ENCODE peak calls at places on chromosomes 13 and 19, in seven cellular contexts. One of them, this sample, is unnamed.

GRCh38 chr13:100459747-100460146 is 128.8 kb downstream of the GGACT start:
- DNase-seq in IMR-90: no peak
- DNase-seq in upper lobe of left lung: no peak
- DNase-seq in heart left ventricle: no peak
- DNase-seq in testis: no peak
- DNase-seq in NB4: no peak
- DNase-seq in Peyer's patch: no peak
- DNase-seq in this sample: no peak

GRCh38 chr13:47126432-47126831 is 229.6 kb upstream of the HTR2A start:
- DNase-seq in IMR-90: no peak
- DNase-seq in upper lobe of left lung: no peak
- DNase-seq in heart left ventricle: no peak
- DNase-seq in testis: no peak
- DNase-seq in NB4: peak
- DNase-seq in Peyer's patch: no peak
- DNase-seq in this sample: no peak

GRCh38 chr13:95180513-95181245 is 120.6 kb downstream of the ABCC4 start:
- DNase-seq in IMR-90: no peak
- DNase-seq in upper lobe of left lung: no peak
- DNase-seq in heart left ventricle: no peak
- DNase-seq in testis: peak
- DNase-seq in NB4: no peak
- DNase-seq in Peyer's patch: no peak
- DNase-seq in this sample: no peak

GRCh38 chr13:104253063-104253680 is 1187.0 kb upstream of the SLC10A2 start:
- DNase-seq in IMR-90: no peak
- DNase-seq in upper lobe of left lung: no peak
- DNase-seq in heart left ventricle: no peak
- DNase-seq in testis: no peak
- DNase-seq in NB4: no peak
- DNase-seq in Peyer's patch: no peak
- DNase-seq in this sample: no peak

GRCh38 chr19:8141726-8142524 is 7.5 kb downstream of the FBN3 start:
- DNase-seq in IMR-90: no peak
- DNase-seq in upper lobe of left lung: no peak
- DNase-seq in heart left ventricle: no peak
- DNase-seq in testis: no peak
- DNase-seq in NB4: no peak
- DNase-seq in Peyer's patch: no peak
- DNase-seq in this sample: no peak

GRCh38 chr19:13883665-13884064 is 6.7 kb downstream of the NANOS3 start:
- DNase-seq in IMR-90: no peak
- DNase-seq in upper lobe of left lung: no peak
- DNase-seq in heart left ventricle: no peak
- DNase-seq in testis: no peak
- DNase-seq in NB4: no peak
- DNase-seq in Peyer's patch: no peak
- DNase-seq in this sample: no peak

GRCh38 chr19:35348909-35349611 is 1.4 kb downstream of the FFAR1 start:
- DNase-seq in IMR-90: no peak
- DNase-seq in upper lobe of left lung: no peak
- DNase-seq in heart left ventricle: no peak
- DNase-seq in testis: peak
- DNase-seq in NB4: no peak
- DNase-seq in Peyer's patch: peak
- DNase-seq in this sample: peak

GRCh38 chr13:103531278-103531677 is 465.1 kb upstream of the SLC10A2 start:
- DNase-seq in IMR-90: no peak
- DNase-seq in upper lobe of left lung: no peak
- DNase-seq in heart left ventricle: no peak
- DNase-seq in testis: no peak
- DNase-seq in NB4: no peak
- DNase-seq in Peyer's patch: no peak
- DNase-seq in this sample: no peak

GRCh38 chr13:102771298-102772041 is 2.1 kb downstream of the TEX30 start:
- DNase-seq in IMR-90: no peak
- DNase-seq in upper lobe of left lung: no peak
- DNase-seq in heart left ventricle: no peak
- DNase-seq in testis: no peak
- DNase-seq in NB4: peak
- DNase-seq in Peyer's patch: no peak
- DNase-seq in this sample: no peak

GRCh38 chr19:33286899-33287298 is 15.4 kb downstream of the CEBPA start:
- DNase-seq in IMR-90: no peak
- DNase-seq in upper lobe of left lung: no peak
- DNase-seq in heart left ventricle: no peak
- DNase-seq in testis: no peak
- DNase-seq in NB4: no peak
- DNase-seq in Peyer's patch: no peak
- DNase-seq in this sample: no peak

DNA sequence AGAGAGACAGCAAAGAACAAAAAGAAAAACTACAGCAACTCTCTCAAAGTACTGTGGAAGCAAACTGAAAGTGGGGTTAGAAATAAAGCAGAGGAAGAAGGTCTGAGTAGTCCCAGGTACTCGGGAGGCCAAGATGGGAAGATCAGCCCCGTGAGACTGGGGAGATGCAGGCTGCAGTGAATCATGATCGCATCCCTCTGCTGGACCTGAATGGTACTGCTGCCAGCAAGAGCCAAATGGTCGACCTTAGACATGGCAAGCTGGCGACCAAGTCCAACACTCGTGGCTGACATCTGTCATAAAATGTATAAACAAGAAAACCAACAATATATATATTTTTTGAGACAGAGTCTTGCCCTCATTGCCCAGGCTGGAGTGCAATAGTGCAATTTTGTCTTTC is 33.7 kb upstream of the ZNF724 start:
- DNase-seq in IMR-90: peak
- DNase-seq in upper lobe of left lung: no peak
- DNase-seq in heart left ventricle: peak
- DNase-seq in testis: peak
- DNase-seq in NB4: peak
- DNase-seq in Peyer's patch: peak
- DNase-seq in this sample: no peak
- H3K4me3 ChIP-seq in IMR-90: no peak
- H3K4me3 ChIP-seq in upper lobe of left lung: no peak
- H3K4me3 ChIP-seq in heart left ventricle: no peak
- H3K4me3 ChIP-seq in testis: no peak
- H3K4me3 ChIP-seq in NB4: no peak
- H3K4me3 ChIP-seq in Peyer's patch: no peak
- H3K4me3 ChIP-seq in this sample: no peak

DNA sequence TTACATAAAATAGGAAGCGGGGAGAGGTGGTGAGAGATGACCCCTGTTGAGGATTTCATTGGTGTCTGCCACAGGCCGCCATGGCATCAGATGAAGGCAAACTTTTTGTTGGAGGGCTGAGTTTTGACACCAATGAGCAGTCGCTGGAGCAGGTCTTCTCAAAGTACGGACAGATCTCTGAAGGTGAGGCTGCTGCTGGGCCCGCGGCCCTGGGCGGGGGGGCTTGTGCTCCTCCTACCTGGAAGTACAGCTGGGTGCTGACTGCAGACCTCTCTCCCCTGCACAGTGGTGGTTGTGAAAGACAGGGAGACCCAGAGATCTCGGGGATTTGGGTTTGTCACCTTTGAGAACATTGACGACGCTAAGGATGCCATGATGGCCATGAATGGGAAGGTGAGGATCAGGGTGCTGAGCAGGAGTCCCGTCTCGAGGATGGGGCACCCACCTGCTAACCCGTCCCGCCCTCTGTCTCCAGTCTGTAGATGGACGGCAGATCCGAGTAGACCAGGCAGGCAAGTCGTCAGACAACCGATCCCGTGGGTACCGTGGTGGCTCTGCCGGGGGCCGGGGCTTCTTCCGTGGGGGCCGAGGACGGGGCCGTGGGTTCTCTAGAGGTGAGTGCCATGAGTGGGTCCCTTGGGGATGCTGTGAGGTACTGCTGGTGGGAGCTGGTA is 1.9 kb downstream of the CIRBP start:
- DNase-seq in IMR-90: no peak
- DNase-seq in upper lobe of left lung: peak
- DNase-seq in heart left ventricle: no peak
- DNase-seq in testis: no peak
- DNase-seq in NB4: no peak
- DNase-seq in Peyer's patch: no peak
- DNase-seq in this sample: peak
- TF ChIP-seq POLR2A in IMR-90: peak
- TF ChIP-seq POLR2A in upper lobe of left lung: no peak
- TF ChIP-seq POLR2A in heart left ventricle: no peak
- TF ChIP-seq POLR2A in testis: no peak
- TF ChIP-seq POLR2A in NB4: no peak
- TF ChIP-seq POLR2A in Peyer's patch: no peak
- TF ChIP-seq POLR2A in this sample: no peak

DNA sequence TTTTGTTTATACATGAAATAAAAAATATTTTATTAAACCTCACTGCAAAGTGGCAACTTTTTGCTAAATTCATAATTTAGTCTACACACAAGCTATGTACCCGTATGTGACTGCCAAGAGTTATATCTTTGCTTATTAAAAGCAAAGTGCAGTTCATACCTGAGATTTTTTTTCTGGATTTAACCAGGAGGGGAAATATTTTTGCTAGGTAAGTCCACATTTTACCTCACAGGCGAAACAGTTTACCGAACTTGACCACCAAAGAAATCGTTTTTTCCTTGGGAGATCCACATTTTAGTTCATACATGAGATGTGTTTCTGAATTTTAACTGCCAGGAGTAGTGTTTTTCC is 12.2 kb upstream of the JSRP1 start:
- DNase-seq in IMR-90: no peak
- DNase-seq in upper lobe of left lung: no peak
- DNase-seq in heart left ventricle: no peak
- DNase-seq in testis: no peak
- DNase-seq in NB4: no peak
- DNase-seq in Peyer's patch: no peak
- DNase-seq in this sample: no peak
- H3K4me3 ChIP-seq in IMR-90: no peak
- H3K4me3 ChIP-seq in upper lobe of left lung: peak
- H3K4me3 ChIP-seq in heart left ventricle: peak
- H3K4me3 ChIP-seq in testis: peak
- H3K4me3 ChIP-seq in NB4: peak
- H3K4me3 ChIP-seq in Peyer's patch: peak
- H3K4me3 ChIP-seq in this sample: peak

GRCh38 chr19:45793178-45793564 is 526 bp upstream of the DMWD start:
- DNase-seq in IMR-90: no peak
- DNase-seq in upper lobe of left lung: no peak
- DNase-seq in heart left ventricle: no peak
- DNase-seq in testis: no peak
- DNase-seq in NB4: no peak
- DNase-seq in Peyer's patch: no peak
- DNase-seq in this sample: no peak

GRCh38 chr19:45794627-45795026 is 2.0 kb upstream of the DMWD start:
- DNase-seq in IMR-90: no peak
- DNase-seq in upper lobe of left lung: no peak
- DNase-seq in heart left ventricle: no peak
- DNase-seq in testis: no peak
- DNase-seq in NB4: no peak
- DNase-seq in Peyer's patch: no peak
- DNase-seq in this sample: no peak

GRCh38 chr19:45790942-45791341 is 1.7 kb downstream of the DMWD start:
- DNase-seq in IMR-90: no peak
- DNase-seq in upper lobe of left lung: no peak
- DNase-seq in heart left ventricle: no peak
- DNase-seq in testis: no peak
- DNase-seq in NB4: peak
- DNase-seq in Peyer's patch: peak
- DNase-seq in this sample: no peak

GRCh38 chr19:45791744-45792481 is 732 bp downstream of the DMWD start:
- DNase-seq in IMR-90: no peak
- DNase-seq in upper lobe of left lung: no peak
- DNase-seq in heart left ventricle: no peak
- DNase-seq in testis: no peak
- DNase-seq in NB4: no peak
- DNase-seq in Peyer's patch: no peak
- DNase-seq in this sample: no peak

DNA sequence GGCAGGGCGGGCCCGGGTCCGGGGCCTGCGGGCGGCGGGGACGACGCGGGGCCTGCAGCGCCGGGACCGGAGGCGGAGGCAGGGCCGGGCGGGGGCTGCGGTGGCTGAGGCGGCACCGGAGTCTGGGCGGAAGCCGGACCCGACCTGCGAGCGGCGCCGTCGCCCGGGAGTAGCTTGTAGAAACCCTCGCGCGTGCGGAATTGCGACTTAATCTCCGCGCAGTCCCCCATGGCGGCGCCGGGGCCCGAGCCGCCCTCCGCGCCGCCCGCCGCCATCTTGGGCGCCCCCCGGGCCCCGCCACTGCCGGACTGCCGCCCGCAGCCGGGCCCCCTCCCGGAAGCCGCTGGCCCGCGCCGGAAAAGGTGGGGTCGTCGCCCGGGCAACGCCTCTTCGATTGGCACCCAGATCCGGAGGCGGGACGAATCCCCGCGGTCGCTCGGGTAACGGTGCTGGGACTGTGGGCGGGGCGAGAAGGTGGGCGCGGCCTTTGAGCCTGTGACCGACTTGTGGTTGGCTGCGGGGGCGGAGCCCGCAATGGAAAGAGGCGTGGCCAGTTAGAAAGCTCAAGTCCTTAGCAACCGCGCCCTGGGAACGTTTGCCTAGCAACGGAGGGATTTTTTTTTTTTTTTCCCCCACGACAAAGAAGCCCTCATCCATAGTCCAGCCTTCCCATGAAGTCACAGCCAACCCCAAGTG is at the start of gene DMWD:
- DNase-seq in IMR-90: peak
- DNase-seq in upper lobe of left lung: peak
- DNase-seq in heart left ventricle: peak
- DNase-seq in testis: peak
- DNase-seq in NB4: peak
- DNase-seq in Peyer's patch: peak
- DNase-seq in this sample: peak
- TF ChIP-seq POLR2A in IMR-90: peak
- TF ChIP-seq POLR2A in upper lobe of left lung: peak
- TF ChIP-seq POLR2A in heart left ventricle: peak
- TF ChIP-seq POLR2A in testis: peak
- TF ChIP-seq POLR2A in NB4: peak
- TF ChIP-seq POLR2A in Peyer's patch: no peak
- TF ChIP-seq POLR2A in this sample: peak

DNA sequence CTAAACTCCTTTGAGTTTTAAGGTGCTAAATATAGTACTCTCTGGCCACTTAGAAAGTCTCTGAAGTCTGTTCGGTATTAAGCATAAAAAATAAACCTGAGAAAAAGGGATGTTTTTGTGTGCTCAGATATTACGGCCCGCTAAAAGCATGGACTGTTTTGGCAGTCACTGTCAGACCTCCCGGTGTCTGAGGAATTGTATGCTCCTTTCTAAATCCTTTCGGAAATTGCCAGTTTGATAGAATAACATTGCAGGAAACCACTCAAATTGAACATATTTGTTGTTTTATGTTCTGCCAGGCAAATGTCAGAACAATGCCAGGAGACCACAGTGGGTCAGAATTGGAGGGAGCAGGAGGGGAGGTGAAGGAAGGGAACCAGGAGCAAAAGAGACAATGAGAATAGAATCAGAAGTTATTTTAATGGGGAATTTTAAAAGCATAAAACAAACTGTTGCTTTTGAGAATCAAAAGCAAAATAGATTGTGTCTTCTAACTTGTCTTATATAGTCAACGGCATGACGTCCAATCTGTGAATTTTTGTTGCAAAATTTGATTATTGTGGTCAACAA is 257.3 kb downstream of the SPRY2 start:
- DNase-seq in IMR-90: peak
- DNase-seq in upper lobe of left lung: no peak
- DNase-seq in heart left ventricle: no peak
- DNase-seq in testis: no peak
- DNase-seq in NB4: no peak
- DNase-seq in Peyer's patch: no peak
- DNase-seq in this sample: no peak
- H3K4me3 ChIP-seq in IMR-90: no peak
- H3K4me3 ChIP-seq in upper lobe of left lung: no peak
- H3K4me3 ChIP-seq in heart left ventricle: peak
- H3K4me3 ChIP-seq in testis: no peak
- H3K4me3 ChIP-seq in NB4: no peak
- H3K4me3 ChIP-seq in Peyer's patch: no peak
- H3K4me3 ChIP-seq in this sample: no peak